ENCODE peak calls at places on chromosomes 3 and 15, in seven cellular contexts. K is astrocyte; I is effector memory CD4-positive, alpha-beta T cell; S is uterus; J is mesendoderm; N is CD4-positive, CD25-positive, alpha-beta regulatory T cell; Z is testis. C is an unnamed sample.
A peak's percentile ranks its signal among the peaks of the same experiment; 100 is the strongest.

GRCh38 chr15:87713405-87713995 is 543.0 kb downstream of the NTRK3 start:
- DNase-seq in J (no peak), K (no peak), Z (no peak), N (no peak), S (no peak), I (no peak), C (no peak)

GRCh38 chr15:52790941-52791751 is 1.0 kb upstream of the ONECUT1 start:
- DNase-seq in S (no peak), N (no peak), J (peak; percentile 66), K (no peak), Z (no peak), I (no peak), C (no peak)

GRCh38 chr15:27353837-27354236 is 382.9 kb downstream of the GABRG3 start:
- DNase-seq in J (no peak), Z (no peak), I (no peak), S (no peak), K (peak; percentile 65), N (no peak), C (no peak)

GRCh38 chr3:41159581-41160189 is 39.6 kb upstream of the CTNNB1 start:
- DNase-seq in K (no peak), I (no peak), Z (no peak), J (no peak), S (no peak), N (no peak), C (no peak)

GRCh38 chr15:83436513-83437158 is 10.5 kb upstream of the SH3GL3 start:
- DNase-seq in S (no peak), Z (no peak), J (peak; percentile 44), I (no peak), N (peak; percentile 12), K (peak; percentile 35), C (no peak)

GRCh38 chr15:31463521-31464102 is 137.0 kb downstream of the KLF13 start:
- DNase-seq in N (no peak), J (no peak), I (no peak), Z (no peak), S (no peak), K (no peak), C (no peak)

GRCh38 chr3:121834734-121835709 is at the start of the genes EAF2 and IQCB1:
- DNase-seq in Z (peak; percentile 98), S (peak; percentile 93), N (peak; percentile 98), I (peak; percentile 93), K (peak; percentile 89), J (peak; percentile 98), C (peak; percentile 91)

GRCh38 chr3:187318819-187319616 is 27.5 kb upstream of the MASP1 start:
- DNase-seq in S (peak; percentile 65), Z (peak; percentile 79), N (peak; percentile 66), J (peak; percentile 74), K (peak; percentile 44), I (peak; percentile 9), C (no peak)

GRCh38 chr3:195551381-195551978 is 8.4 kb upstream of the PPP1R2 start:
- DNase-seq in K (no peak), S (no peak), I (no peak), Z (peak; percentile 41), J (no peak), N (no peak), C (no peak)

GRCh38 chr3:122094693-122095092 is 39.5 kb downstream of the CD86 start:
- DNase-seq in Z (no peak), N (no peak), S (no peak), I (no peak), K (no peak), J (no peak), C (no peak)

GRCh38 chr3:153028336-153028735 is 133.7 kb upstream of the RAP2B start:
- DNase-seq in I (no peak), J (no peak), N (no peak), S (no peak), K (peak; percentile 34), Z (no peak), C (no peak)

GRCh38 chr15:64247906-64248541 is 85.2 kb upstream of the PPIB start:
- DNase-seq in I (no peak), N (peak; percentile 62), S (peak; percentile 24), J (peak; percentile 95), Z (no peak), K (peak; percentile 91), C (no peak)

GRCh38 chr15:66838671-66839239 is 136.7 kb downstream of the SMAD6 start:
- DNase-seq in K (peak; percentile 36), J (peak; percentile 62), I (no peak), N (no peak), Z (no peak), S (no peak), C (no peak)

GRCh38 chr15:74618841-74619596 is 3.4 kb downstream of the CLK3 start:
- DNase-seq in Z (peak; percentile 62), S (no peak), I (no peak), J (no peak), K (no peak), N (no peak), C (no peak)

GRCh38 chr3:78258798-78259197 is 1218.9 kb downstream of the ROBO2 start:
- DNase-seq in S (no peak), K (peak; percentile 89), Z (no peak), N (no peak), I (no peak), J (peak; percentile 75), C (no peak)

GRCh38 chr3:127419641-127420354 is 132.0 kb upstream of the PRR20G start:
- DNase-seq in I (no peak), Z (no peak), N (no peak), S (no peak), K (no peak), J (no peak), C (no peak)

GRCh38 chr3:170414202-170414663 is 4.4 kb upstream of the CLDN11 start:
- DNase-seq in J (peak; percentile 82), N (peak; percentile 63), I (no peak), Z (peak; percentile 75), S (peak; percentile 75), K (peak; percentile 85), C (peak; percentile 17)

GRCh38 chr15:44798815-44799214 is 62.5 kb downstream of the TRIM69 start:
- DNase-seq in J (no peak), Z (no peak), K (no peak), S (no peak), N (no peak), I (no peak), C (no peak)

GRCh38 chr3:183802989-183803388 is 22.4 kb downstream of the MAP6D1 start:
- DNase-seq in K (peak; percentile 36), N (no peak), Z (no peak), J (no peak), I (no peak), S (no peak), C (no peak)

DNA sequence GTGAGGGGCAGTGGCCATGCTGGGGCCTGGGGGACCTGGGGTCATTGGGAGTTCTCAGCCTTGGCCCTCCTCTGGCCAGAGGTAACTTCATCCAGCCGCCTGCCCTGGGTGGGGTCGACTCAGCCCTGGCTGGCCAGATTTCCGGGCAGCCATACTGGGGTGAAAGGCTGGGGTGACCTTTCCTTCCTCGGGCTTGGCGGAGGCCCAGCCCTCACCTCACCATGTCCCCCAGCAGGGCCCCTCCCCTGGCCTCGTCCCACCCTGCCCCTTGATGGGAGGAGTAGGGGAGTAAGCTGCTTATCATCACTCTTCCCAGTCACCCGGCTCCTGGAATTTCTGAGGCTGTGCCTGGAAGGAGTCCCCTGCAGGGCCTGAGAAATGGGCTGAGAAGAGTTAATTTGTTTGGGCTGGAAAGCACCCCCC is 5.4 kb downstream of the SEMA3F start:
- DNase-seq in K (no peak), J (peak; percentile 87), Z (no peak), N (no peak), I (no peak), S (peak; percentile 64), C (no peak)
- H3K27ac ChIP-seq in K (no peak overlapping the region), J (no peak overlapping the region), Z (no peak overlapping the region), N (no peak overlapping the region), I (no peak overlapping the region), S (peak overlapping the region; percentile 81), C (no peak overlapping the region)

DNA sequence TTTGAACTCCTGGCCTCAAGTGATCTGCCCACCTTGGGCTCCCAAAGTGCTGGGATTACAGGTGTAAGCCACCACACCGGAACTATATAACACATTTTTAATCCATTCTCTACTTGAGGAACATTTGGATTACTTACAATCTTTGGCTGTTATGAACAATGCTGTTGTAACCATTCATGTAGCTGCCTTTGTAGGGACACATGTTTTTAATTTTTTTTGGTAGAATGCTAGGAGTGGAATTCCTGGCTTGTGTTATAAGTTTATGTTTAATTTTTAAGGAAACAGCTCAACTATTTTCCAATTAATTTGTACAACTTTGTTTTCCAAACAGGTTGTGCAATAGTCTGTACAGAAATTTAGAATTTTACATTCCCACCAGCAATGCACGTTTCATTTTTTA is 51.7 kb downstream of the GPR149 start:
- DNase-seq in J (no peak), K (no peak), I (no peak), S (no peak), Z (no peak), N (no peak), C (no peak)
- H3K27ac ChIP-seq in J (no peak overlapping the region), K (no peak overlapping the region), I (no peak overlapping the region), S (no peak overlapping the region), Z (no peak overlapping the region), N (no peak overlapping the region), C (no peak overlapping the region)

GRCh38 chr15:78233496-78233895 is 869 bp downstream of the ACSBG1 start:
- DNase-seq in N (no peak), J (no peak), S (no peak), K (no peak), Z (no peak), I (no peak), C (no peak)

GRCh38 chr15:78237146-78237545 is 2.8 kb upstream of the ACSBG1 start:
- DNase-seq in K (no peak), J (no peak), N (no peak), S (no peak), Z (no peak), I (no peak), C (no peak)

GRCh38 chr15:78234515-78235040 is at the start of gene ACSBG1:
- DNase-seq in K (no peak), I (no peak), S (no peak), J (no peak), Z (no peak), N (no peak), C (no peak)

GRCh38 chr15:78239811-78240210 is 5.4 kb upstream of the ACSBG1 start:
- DNase-seq in S (no peak), N (no peak), Z (no peak), K (no peak), I (no peak), J (no peak), C (no peak)

DNA sequence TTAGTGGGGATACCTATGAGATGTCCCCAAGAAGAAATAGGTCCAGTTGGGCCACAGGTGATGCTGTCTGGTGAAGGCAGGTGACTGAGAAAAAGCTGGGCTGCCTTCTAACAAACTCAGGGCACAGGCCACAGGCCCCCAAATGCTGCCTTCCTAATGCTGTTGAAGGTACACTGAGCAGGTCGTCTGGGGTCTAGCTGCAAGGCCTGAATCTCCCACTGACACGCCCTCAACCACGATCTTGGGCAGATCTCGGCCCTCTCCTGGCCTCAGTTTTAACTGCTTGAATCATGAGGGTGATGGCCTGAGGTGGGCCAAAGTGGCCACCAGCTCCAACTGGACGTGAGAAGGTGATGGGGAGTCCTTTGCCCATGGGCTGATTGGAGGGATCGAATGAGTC is 2.1 kb upstream of the ACSBG1 start:
- DNase-seq in K (no peak), S (no peak), Z (no peak), N (no peak), I (no peak), J (no peak), C (no peak)
- H3K27ac ChIP-seq in K (no peak overlapping the region), S (no peak overlapping the region), Z (no peak overlapping the region), N (no peak overlapping the region), I (no peak overlapping the region), J (no peak overlapping the region), C (no peak overlapping the region)

DNA sequence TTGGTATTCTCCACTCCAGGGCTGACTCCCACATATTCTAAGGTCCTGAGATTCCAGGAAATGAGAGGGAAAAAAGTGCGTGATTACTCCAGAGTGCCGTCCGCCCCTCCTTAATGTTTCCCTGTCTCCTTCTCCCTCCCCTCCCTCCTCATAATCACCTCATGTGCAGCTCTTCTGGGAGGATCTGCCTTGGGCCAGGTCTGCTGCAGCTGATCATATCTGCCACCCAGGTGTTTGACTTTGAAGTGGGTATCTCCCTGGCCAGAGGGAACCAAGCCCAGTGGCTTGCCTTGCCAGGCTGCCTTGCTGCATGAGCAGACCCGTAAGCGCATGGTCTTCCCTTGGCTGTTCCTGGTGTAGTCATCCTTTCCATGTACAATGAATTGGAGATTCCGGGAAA is 28.1 kb upstream of the LRTM1 start:
- DNase-seq in J (no peak), K (no peak), S (no peak), I (no peak), N (no peak), Z (no peak), C (no peak)
- H3K27ac ChIP-seq in J (peak overlapping the region; percentile 71), K (no peak overlapping the region), S (no peak overlapping the region), I (no peak overlapping the region), N (no peak overlapping the region), Z (no peak overlapping the region), C (no peak overlapping the region)